ENCODE peak calls at places on chromosomes 7 and 10, in four cellular contexts. Y is right lobe of liver, A is IMR-90, G is heart right ventricle. F is an unnamed sample.

GRCh38 chr10:1360581-1361164 is 304.5 kb downstream of the WDR37 start:
- DNase-seq in Y (no peak), A (no peak), G (no peak), F (no peak)

GRCh38 chr7:70634610-70635068 is 497.3 kb upstream of the GALNT17 start:
- DNase-seq in Y (no peak), A (peak), G (no peak), F (no peak)

GRCh38 chr10:125567529-125567928 is 115.4 kb downstream of the TEX36 start:
- DNase-seq in Y (no peak), A (no peak), G (no peak), F (no peak)

GRCh38 chr10:1190791-1191490 is 134.8 kb downstream of the WDR37 start:
- DNase-seq in Y (peak), A (no peak), G (no peak), F (peak)

GRCh38 chr10:45160266-45160665 is 155.1 kb downstream of the OR13A1 start:
- DNase-seq in Y (no peak), A (peak), G (no peak), F (no peak)

GRCh38 chr10:70682920-70683600 is 10.8 kb downstream of the ADAMTS14 start:
- DNase-seq in Y (peak), A (no peak), G (no peak), F (peak)

GRCh38 chr7:155818154-155818819 is 6.0 kb upstream of the SHH start:
- DNase-seq in Y (peak), A (no peak), G (no peak), F (no peak)

GRCh38 chr7:129896568-129897382 is 56.0 kb downstream of the UBE2H start:
- DNase-seq in Y (no peak), A (peak), G (no peak), F (no peak)

GRCh38 chr10:16986406-16987128 is 143.0 kb downstream of the CUBN start:
- DNase-seq in Y (no peak), A (peak), G (no peak), F (no peak)

GRCh38 chr10:78981257-78981969 is 87.4 kb upstream of the ZMIZ1 start:
- DNase-seq in Y (no peak), A (no peak), G (no peak), F (no peak)

GRCh38 chr10:47423476-47423875 is 39.4 kb upstream of the ZNF488 start:
- DNase-seq in Y (no peak), A (peak), G (no peak), F (no peak)

GRCh38 chr7:139679731-139680594 is 97.8 kb downstream of the HIPK2 start:
- DNase-seq in Y (peak), A (peak), G (no peak), F (no peak)

GRCh38 chr10:125264752-125265578 is 104.6 kb upstream of the CTBP2 start:
- DNase-seq in Y (no peak), A (no peak), G (no peak), F (no peak)

GRCh38 chr7:150947761-150948680 is 30.1 kb downstream of the KCNH2 start:
- DNase-seq in Y (peak), A (no peak), G (no peak), F (peak)

GRCh38 chr7:120988591-120989299 is at the start of gene CPED1:
- DNase-seq in Y (peak), A (peak), G (peak), F (peak)

GRCh38 chr10:97515260-97515978 is 16.7 kb downstream of the UBTD1 start:
- DNase-seq in Y (peak), A (no peak), G (no peak), F (no peak)

GRCh38 chr7:27478104-27478503 is 184.6 kb downstream of the HIBADH start:
- DNase-seq in Y (no peak), A (no peak), G (no peak), F (no peak)

GRCh38 chr10:16902606-16903005 is 85.4 kb upstream of the RSU1 start:
- DNase-seq in Y (no peak), A (no peak), G (no peak), F (no peak)

GRCh38 chr10:93630609-93631320 is 18.4 kb downstream of the PDE6C start:
- DNase-seq in Y (no peak), A (no peak), G (no peak), F (no peak)

GRCh38 chr10:11152801-11153200 is 135.1 kb downstream of the CELF2 start:
- DNase-seq in Y (no peak), A (no peak), G (no peak), F (no peak)

GRCh38 chr7:150553163-150553562 is 14.0 kb upstream of the GIMAP4 start:
- DNase-seq in Y (no peak), A (no peak), G (no peak), F (no peak)

GRCh38 chr10:73591935-73592699 is 975 bp upstream of the USP54 start:
- DNase-seq in Y (peak), A (no peak), G (peak), F (no peak)

GRCh38 chr7:53596230-53596629 is 560.8 kb downstream of the POM121L12 start:
- DNase-seq in Y (no peak), A (no peak), G (no peak), F (no peak)

GRCh38 chr10:28077889-28078288 is 79.0 kb upstream of the ODAD2 start:
- DNase-seq in Y (no peak), A (peak), G (no peak), F (no peak)

GRCh38 chr7:29424984-29425309 is 138.7 kb upstream of the PRR15 start:
- DNase-seq in Y (no peak), A (no peak), G (no peak), F (no peak)

GRCh38 chr7:41940760-41941343 is 238.0 kb upstream of the INHBA start:
- DNase-seq in Y (peak), A (peak), G (peak), F (no peak)

GRCh38 chr7:2785071-2785500 is 59.0 kb downstream of the GNA12 start:
- DNase-seq in Y (no peak), A (peak), G (peak), F (no peak)

GRCh38 chr7:10707519-10707918 is 266.2 kb upstream of the PHF14 start:
- DNase-seq in Y (no peak), A (no peak), G (no peak), F (no peak)

GRCh38 chr7:27586825-27587224 is 75.9 kb downstream of the HIBADH start:
- DNase-seq in Y (no peak), A (no peak), G (no peak), F (no peak)

GRCh38 chr7:118288098-118288497 is 63.6 kb downstream of the ANKRD7 start:
- DNase-seq in Y (no peak), A (no peak), G (no peak), F (no peak)

GRCh38 chr7:80225361-80225760 is 90.7 kb downstream of the GNAI1 start:
- DNase-seq in Y (no peak), A (no peak), G (no peak), F (no peak)

GRCh38 chr10:70323697-70324340 is 40.0 kb upstream of the NPFFR1 start:
- DNase-seq in Y (peak), A (no peak), G (no peak), F (peak)

GRCh38 chr7:152851881-152852417 is 92.4 kb downstream of the ACTR3B start:
- DNase-seq in Y (no peak), A (no peak), G (no peak), F (no peak)

GRCh38 chr7:40194743-40195142 is 59.9 kb downstream of the SUGCT start:
- DNase-seq in Y (no peak), A (peak), G (no peak), F (no peak)

GRCh38 chr7:111083423-111083822 is 7.5 kb upstream of the LRRN3 start:
- DNase-seq in Y (no peak), A (peak), G (no peak), F (no peak)

GRCh38 chr10:77974396-77975074 is 48.0 kb upstream of the DLG5 start:
- DNase-seq in Y (no peak), A (peak), G (no peak), F (peak)

GRCh38 chr10:63169624-63170023 is 36.5 kb downstream of the NRBF2 start:
- DNase-seq in Y (no peak), A (no peak), G (no peak), F (no peak)

GRCh38 chr10:78543749-78544446 is 510.2 kb downstream of the RPS24 start:
- DNase-seq in Y (no peak), A (peak), G (peak), F (no peak)

GRCh38 chr7:74254858-74255379 is 720 bp upstream of the RFC2 start:
- DNase-seq in Y (no peak), A (no peak), G (no peak), F (no peak)

DNA sequence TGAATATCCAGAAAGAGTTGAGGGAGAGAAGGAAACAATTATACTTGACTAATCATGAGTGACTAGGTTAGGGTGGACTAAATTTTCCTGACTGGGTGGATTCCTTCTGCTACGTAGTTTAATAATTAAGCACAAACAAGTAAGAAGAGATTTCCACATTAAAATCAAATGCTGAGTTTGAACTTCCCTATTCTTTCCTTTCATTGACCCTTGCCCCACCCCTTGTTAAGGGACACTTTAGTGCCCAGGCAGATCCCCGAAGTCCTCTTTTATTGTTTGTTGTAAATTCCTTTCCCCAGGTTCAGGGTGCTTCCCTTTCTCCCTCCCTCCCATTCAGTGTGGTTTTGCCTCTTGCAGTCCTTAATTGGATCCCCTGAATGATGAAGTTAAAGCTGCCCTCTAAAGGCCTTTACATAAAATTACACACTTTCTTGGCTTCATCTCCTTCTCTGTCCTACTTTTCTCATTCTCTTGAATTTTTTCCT is 8.8 kb upstream of the SPAM1 start:
- DNase-seq in Y (no peak), A (peak), G (no peak), F (no peak)
- TF ChIP-seq CTCF in Y (peak), A (peak), G (peak), F (peak)

GRCh38 chr10:130636303-130636702 is 500.1 kb downstream of the GLRX3 start:
- DNase-seq in Y (no peak), A (no peak), G (no peak), F (no peak)
- TF ChIP-seq CTCF in Y (no peak), A (no peak), G (no peak), F (no peak)

GRCh38 chr7:21828846-21829245 is 116.9 kb downstream of the CDCA7L start:
- DNase-seq in Y (no peak), A (no peak), G (no peak), F (no peak)
- TF ChIP-seq CTCF in Y (no peak), A (no peak), G (no peak), F (no peak)

GRCh38 chr7:68857571-68857970 is 740.7 kb upstream of the AUTS2 start:
- DNase-seq in Y (no peak), A (no peak), G (no peak), F (no peak)
- TF ChIP-seq CTCF in Y (no peak), A (no peak), G (no peak), F (no peak)

DNA sequence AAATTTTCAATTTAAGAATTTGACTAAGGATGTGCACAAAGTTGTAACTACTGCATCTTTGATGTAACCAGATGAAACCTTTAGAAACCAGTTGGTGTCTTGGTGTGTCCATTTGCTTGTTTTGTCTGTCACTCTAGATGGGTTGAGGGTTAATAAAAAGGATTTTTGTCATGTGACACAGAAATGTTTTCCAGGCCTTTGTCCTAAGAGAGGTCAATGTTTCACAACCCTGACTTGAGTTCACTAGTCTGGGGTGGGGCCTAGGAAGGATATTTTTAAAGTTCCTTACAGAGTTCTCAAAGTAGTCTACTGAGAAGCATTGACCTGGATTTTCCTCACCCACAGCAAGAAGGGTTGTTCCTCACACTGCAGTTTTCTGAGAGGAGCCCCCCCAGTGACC is 90.3 kb downstream of the HERPUD2 start:
- DNase-seq in Y (no peak), A (no peak), G (no peak), F (no peak)
- TF ChIP-seq CTCF in Y (no peak), A (no peak), G (no peak), F (no peak)

DNA sequence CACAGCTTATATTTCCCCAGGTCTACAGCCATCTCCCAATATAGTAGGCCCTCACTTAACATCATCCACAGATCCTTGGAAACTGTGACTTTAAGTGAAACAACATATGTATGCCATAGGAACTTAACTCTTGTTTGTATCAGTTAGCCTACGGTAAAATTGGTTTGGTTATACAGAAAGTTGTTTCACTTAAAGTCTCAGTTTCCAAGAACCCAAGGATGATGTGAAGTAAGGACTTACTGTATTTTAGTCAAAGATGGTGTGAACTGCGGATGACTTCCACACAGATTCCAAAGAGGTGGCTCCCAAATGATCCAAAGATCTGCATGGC is 56.4 kb upstream of the MRLN start:
- DNase-seq in Y (no peak), A (no peak), G (no peak), F (no peak)
- TF ChIP-seq CTCF in Y (no peak), A (no peak), G (no peak), F (peak)

GRCh38 chr10:29535012-29535777 is 99.6 kb downstream of the SVIL start:
- DNase-seq in Y (no peak), A (peak), G (no peak), F (no peak)
- TF ChIP-seq CTCF in Y (peak), A (peak), G (peak), F (peak)

DNA sequence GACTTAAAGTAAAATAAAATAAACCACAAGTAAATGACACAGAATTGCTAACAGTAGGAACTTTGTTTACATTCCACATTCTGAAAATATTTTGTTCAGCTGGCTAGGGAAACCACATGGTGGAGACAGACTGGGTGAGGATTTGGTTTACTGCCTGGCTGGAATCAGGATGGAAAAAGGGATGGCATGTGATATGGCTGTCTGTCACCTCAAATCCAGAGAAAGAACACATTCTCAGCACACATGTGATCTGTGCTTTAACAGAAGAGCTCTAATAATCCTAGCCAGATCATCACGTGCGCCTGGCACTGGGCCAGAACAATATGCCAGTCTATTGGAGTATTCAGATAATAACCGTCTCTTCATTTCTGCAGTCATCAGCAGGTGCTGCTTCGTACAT is 90.9 kb upstream of the PIP4K2A start:
- DNase-seq in Y (no peak), A (peak), G (no peak), F (no peak)
- TF ChIP-seq CTCF in Y (no peak), A (peak), G (peak), F (peak)

DNA sequence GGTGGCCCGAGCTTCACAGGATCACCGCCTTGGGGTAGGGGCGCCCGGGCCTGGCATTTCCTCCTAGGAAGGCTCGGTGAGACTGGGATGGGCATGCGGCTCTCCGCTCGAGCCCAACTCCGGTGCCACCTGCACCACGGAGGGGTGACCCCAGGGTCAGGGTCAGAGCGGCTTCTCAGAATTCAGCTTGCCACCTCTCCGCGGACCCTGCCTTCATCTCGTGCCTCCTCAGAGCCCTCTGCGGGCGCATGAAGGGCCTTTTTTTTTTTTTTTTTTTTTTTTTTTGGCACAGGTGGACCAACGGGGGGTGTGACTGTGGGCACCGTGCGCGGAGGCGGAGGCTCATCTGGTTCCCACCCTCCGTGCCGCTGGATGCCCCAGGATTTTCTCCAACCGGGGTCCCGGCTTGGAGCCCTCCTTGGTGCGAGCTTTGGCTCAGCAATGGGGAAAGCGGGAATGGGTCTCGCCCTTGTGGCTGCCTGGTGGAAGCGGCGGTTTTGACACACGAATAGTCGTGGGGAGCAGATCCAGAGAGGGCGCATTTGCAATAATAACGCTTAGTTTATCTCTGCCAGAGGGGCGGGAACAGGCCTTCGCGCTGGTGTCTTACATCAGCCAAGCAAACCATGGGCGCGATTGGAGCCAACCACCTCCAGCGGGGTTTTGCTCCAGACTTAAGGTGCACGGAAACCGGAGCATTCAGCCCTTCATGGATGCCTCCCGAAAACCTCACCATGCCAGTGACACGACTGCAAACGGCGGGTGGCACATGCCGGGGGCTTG is 5.0 kb upstream of the TNRC18 start:
- DNase-seq in Y (peak), A (peak), G (peak), F (no peak)
- TF ChIP-seq CTCF in Y (peak), A (peak), G (no peak), F (peak)

GRCh38 chr10:103053659-103054581 is 135.8 kb downstream of the CNNM2 start:
- DNase-seq in Y (peak), A (peak), G (peak), F (no peak)
- TF ChIP-seq CTCF in Y (peak), A (peak), G (peak), F (peak)